ENCODE peak calls at places on chromosomes 5 and 9, in six cellular contexts. K is suprapubic skin, N is transverse colon, M is sigmoid colon, F is ovary, Z is stomach. D is an unnamed sample.

GRCh38 chr9:106947097-106947496 is 84.1 kb downstream of the ZNF462 start:
- DNase-seq in F (no peak), M (no peak), Z (no peak), K (no peak), N (no peak), D (no peak)

GRCh38 chr9:80028501-80028900 is 456.7 kb downstream of the TLE4 start:
- DNase-seq in N (no peak), Z (no peak), M (peak; percentile 74), F (no peak), K (no peak), D (no peak)

GRCh38 chr5:127517480-127518318 is at the start of gene PRRC1:
- DNase-seq in M (peak; percentile 85), Z (peak; percentile 84), K (peak; percentile 87), F (peak; percentile 73), N (peak; percentile 89), D (peak; percentile 92)

GRCh38 chr9:131096490-131097258 is at the start of gene AIF1L:
- DNase-seq in F (no peak), M (no peak), N (no peak), K (no peak), Z (peak; percentile 46), D (no peak)

GRCh38 chr5:62720036-62720441 is 141.4 kb downstream of the LRRC70 start:
- DNase-seq in F (no peak), K (no peak), M (no peak), N (no peak), Z (peak; percentile 33), D (no peak)

GRCh38 chr5:120532835-120533234 is 68.7 kb downstream of the PRR16 start:
- DNase-seq in Z (no peak), F (no peak), N (no peak), K (no peak), M (no peak), D (no peak)

GRCh38 chr9:93129691-93130500 is 4.2 kb downstream of the NINJ1 start:
- DNase-seq in M (peak; percentile 88), N (peak; percentile 12), K (no peak), F (no peak), Z (no peak), D (no peak)

GRCh38 chr9:6590772-6591384 is 54.7 kb downstream of the GLDC start:
- DNase-seq in Z (no peak), N (no peak), F (no peak), M (no peak), K (no peak), D (no peak)

GRCh38 chr5:2598503-2598902 is 153.0 kb downstream of the IRX2 start:
- DNase-seq in K (no peak), F (no peak), N (no peak), M (no peak), Z (no peak), D (peak; percentile 5)

GRCh38 chr5:14035859-14036440 is 91.5 kb upstream of the DNAH5 start:
- DNase-seq in M (no peak), F (no peak), Z (no peak), K (no peak), N (peak; percentile 12), D (no peak)

GRCh38 chr5:105688227-105688807 is 1982.4 kb downstream of the EFNA5 start:
- DNase-seq in F (no peak), N (no peak), K (no peak), Z (no peak), M (no peak), D (no peak)

GRCh38 chr9:18721267-18722079 is 247.5 kb downstream of the ADAMTSL1 start:
- DNase-seq in Z (no peak), M (no peak), N (no peak), K (no peak), F (no peak), D (no peak)

GRCh38 chr5:84085387-84086041 is 299.2 kb downstream of the EDIL3 start:
- DNase-seq in Z (no peak), K (no peak), M (no peak), N (no peak), F (no peak), D (no peak)

GRCh38 chr5:108639356-108639755 is 108.3 kb upstream of the FER start:
- DNase-seq in F (no peak), Z (no peak), N (no peak), M (no peak), K (no peak), D (no peak)

GRCh38 chr5:151078490-151079262 is 2.2 kb downstream of the TNIP1 start:
- DNase-seq in N (peak; percentile 54), F (no peak), K (no peak), Z (no peak), M (no peak), D (no peak)

GRCh38 chr5:168706655-168707069 is 127.5 kb upstream of the PANK3 start:
- DNase-seq in M (no peak), K (peak; percentile 59), Z (no peak), N (no peak), F (peak; percentile 31), D (no peak)

GRCh38 chr5:17426104-17426739 is 71.8 kb upstream of the TAF11L2 start:
- DNase-seq in F (no peak), K (no peak), M (no peak), N (no peak), Z (no peak), D (no peak)

GRCh38 chr5:36928947-36929346 is 52.4 kb downstream of the NIPBL start:
- DNase-seq in N (no peak), M (no peak), F (no peak), K (no peak), Z (no peak), D (no peak)

GRCh38 chr9:77977210-77977611 is 54.4 kb downstream of the GNAQ start:
- DNase-seq in K (no peak), F (peak; percentile 75), Z (peak; percentile 66), N (peak; percentile 66), M (peak; percentile 72), D (no peak)

GRCh38 chr5:100615362-100615761 is 80.2 kb downstream of the FAM174A start:
- DNase-seq in F (no peak), K (no peak), N (no peak), Z (no peak), M (no peak), D (no peak)

GRCh38 chr5:30368064-30368463 is 825.4 kb upstream of the CDH6 start:
- DNase-seq in K (no peak), F (no peak), M (no peak), N (no peak), Z (no peak), D (no peak)

GRCh38 chr5:88667187-88668141 is 215.5 kb downstream of the MEF2C start:
- DNase-seq in Z (no peak), M (no peak), F (no peak), K (no peak), N (no peak), D (no peak)

GRCh38 chr5:88665750-88666215 is 217.2 kb downstream of the MEF2C start:
- DNase-seq in Z (no peak), F (no peak), M (no peak), N (no peak), K (no peak), D (no peak)

GRCh38 chr5:88669314-88669713 is 213.7 kb downstream of the MEF2C start:
- DNase-seq in K (no peak), N (no peak), F (no peak), Z (no peak), M (no peak), D (no peak)

GRCh38 chr5:88664630-88665029 is 218.4 kb downstream of the MEF2C start:
- DNase-seq in K (no peak), M (no peak), N (no peak), Z (no peak), F (no peak), D (no peak)

DNA sequence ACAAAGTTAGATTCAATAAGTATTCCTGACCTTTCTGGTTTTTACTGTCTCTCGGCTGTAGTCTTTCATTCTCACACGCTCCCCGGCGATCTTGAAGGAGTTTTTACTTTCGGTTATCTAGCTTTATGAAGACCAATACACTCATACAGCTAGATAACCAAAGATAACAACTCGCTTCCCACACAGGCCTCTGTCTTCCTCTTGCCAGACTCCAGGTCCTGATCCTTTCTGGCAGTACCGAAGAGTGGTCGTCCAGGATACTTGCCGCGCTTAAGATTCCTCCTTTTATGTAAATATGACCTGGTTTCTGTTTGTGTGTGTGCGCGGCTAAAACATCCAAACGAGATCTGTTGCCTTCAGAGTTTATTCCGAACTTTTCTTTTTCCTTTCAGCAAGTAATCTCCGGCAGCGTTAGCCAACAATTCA is 216.2 kb downstream of the MEF2C start:
- DNase-seq in Z (no peak), F (no peak), M (no peak), N (no peak), K (no peak), D (no peak)
- H3K4me1 ChIP-seq in Z (no peaks in the 10 kb centered on the region), F (no peaks in the 10 kb centered on the region), M (peaks cover under 1% of the 10 kb centered on the region), N (peaks cover 6% of the 10 kb centered on the region), K (peaks cover 23% of the 10 kb centered on the region), D (peaks cover 9% of the 10 kb centered on the region)

DNA sequence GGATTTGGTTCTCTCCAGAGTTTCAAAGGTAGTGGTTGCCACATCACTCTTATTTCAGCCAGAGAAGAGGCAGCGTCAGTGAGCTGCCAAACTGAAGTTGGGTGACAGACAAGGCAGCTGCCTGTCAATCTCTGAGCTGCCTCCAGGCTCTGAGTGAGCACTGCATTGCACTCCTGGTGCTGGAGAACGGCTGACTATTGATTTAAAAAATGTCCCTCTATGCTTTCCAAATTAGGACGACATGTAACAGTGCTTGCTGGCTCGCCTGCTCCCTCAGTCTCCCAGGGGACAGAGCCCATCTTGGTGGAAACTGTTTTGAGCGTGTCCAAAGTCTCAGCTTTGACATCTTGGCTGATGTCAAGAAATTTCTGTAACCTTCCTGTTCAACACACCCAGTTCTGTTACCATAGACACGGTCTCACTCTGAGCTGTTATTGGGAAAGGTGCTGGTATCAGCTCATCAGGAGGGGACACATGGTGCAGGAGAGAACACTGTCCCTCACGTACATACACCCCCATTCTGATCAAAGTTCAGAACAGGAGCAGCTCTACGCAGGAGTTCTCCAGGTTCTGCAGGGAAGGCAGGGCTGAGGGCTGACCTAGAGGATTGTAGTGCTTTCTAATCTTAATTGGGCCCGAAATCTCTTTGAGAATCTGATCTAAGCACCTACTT is 15.7 kb downstream of the PCDH12 start:
- DNase-seq in K (no peak), N (no peak), F (no peak), Z (no peak), M (no peak), D (no peak)
- TF ChIP-seq EP300 in K (no peak), N (no peak), F (no peak), Z (no peak), M (no peak), D (no peak)

GRCh38 chr9:33924978-33925797 is 108.2 kb downstream of the UBE2R2 start:
- DNase-seq in N (peak; percentile 32), K (no peak), Z (peak; percentile 67), F (peak; percentile 62), M (no peak), D (no peak)

GRCh38 chr9:33923998-33924701 is 107.2 kb downstream of the UBE2R2 start:
- DNase-seq in N (no peak), Z (peak; percentile 60), K (no peak), M (no peak), F (no peak), D (no peak)

GRCh38 chr9:33919276-33919897 is 102.4 kb downstream of the UBE2R2 start:
- DNase-seq in M (no peak), Z (no peak), N (no peak), K (no peak), F (no peak), D (no peak)

GRCh38 chr9:33921967-33922895 is 105.3 kb downstream of the UBE2R2 start:
- DNase-seq in Z (no peak), K (no peak), N (no peak), F (no peak), M (no peak), D (no peak)

GRCh38 chr9:33923079-33923478 is 106.1 kb downstream of the UBE2R2 start:
- DNase-seq in K (no peak), M (no peak), Z (no peak), N (no peak), F (no peak), D (no peak)
- H3K36me3 ChIP-seq in K (peaks cover 94% of the 10 kb centered on the region), M (peaks cover 25% of the 10 kb centered on the region), Z (peaks cover 52% of the 10 kb centered on the region), N (no peaks in the 10 kb centered on the region), F (no peaks in the 10 kb centered on the region), D (peaks cover 95% of the 10 kb centered on the region)

GRCh38 chr5:54523534-54523933 is 6.0 kb downstream of the SNX18 start:
- DNase-seq in Z (no peak), F (no peak), M (no peak), K (no peak), N (no peak), D (no peak)
- H3K4me1 ChIP-seq in Z (peaks cover 74% of the 10 kb centered on the region), F (peaks cover 28% of the 10 kb centered on the region), M (peaks cover 90% of the 10 kb centered on the region), K (peaks cover 94% of the 10 kb centered on the region), N (peaks cover 55% of the 10 kb centered on the region), D (peaks cover 99% of the 10 kb centered on the region)